ENCODE peak calls at places on chromosomes 3 and 15, in four cellular contexts. F is GM12878, W is K562, L is H1. Y is an unnamed sample.

GRCh38 chr3:46500631-46501377 is 3.0 kb downstream of the RTP3 start:
- DNase-seq in L (peak; percentile 4), W (no peak), F (peak; percentile 38), Y (no peak)

GRCh38 chr3:61821823-61822251 is 260.5 kb downstream of the PTPRG start:
- DNase-seq in W (no peak), L (no peak), F (no peak), Y (no peak)

GRCh38 chr3:45693941-45694521 is 4.8 kb downstream of the SACM1L start:
- DNase-seq in L (no peak), W (peak; percentile 27), F (no peak), Y (no peak)

GRCh38 chr3:141486416-141486734 is 452 bp upstream of the RASA2 start:
- DNase-seq in L (no peak), W (no peak), F (no peak), Y (no peak)

GRCh38 chr15:91032919-91033803 is 10.8 kb upstream of the VPS33B start:
- DNase-seq in L (peak; percentile 94), F (no peak), W (peak; percentile 77), Y (peak; percentile 83)

GRCh38 chr3:73624363-73625123 is at the start of gene PDZRN3:
- DNase-seq in W (no peak), F (no peak), L (peak; percentile 86), Y (no peak)

GRCh38 chr3:140176526-140176925 is 241.5 kb downstream of the CLSTN2 start:
- DNase-seq in F (no peak), L (no peak), W (no peak), Y (no peak)

GRCh38 chr15:38536201-38536676 is 28.4 kb downstream of the RASGRP1 start:
- DNase-seq in F (no peak), W (no peak), L (no peak), Y (no peak)

GRCh38 chr3:65412591-65412990 is 626.1 kb downstream of the MAGI1 start:
- DNase-seq in L (no peak), F (no peak), W (no peak), Y (no peak)

GRCh38 chr15:74635228-74635627 is 19.6 kb downstream of the CLK3 start:
- DNase-seq in W (peak; percentile 77), L (peak; percentile 84), F (no peak), Y (no peak)

GRCh38 chr15:79644091-79644490 is 212.0 kb downstream of the MINAR1 start:
- DNase-seq in F (no peak), W (no peak), L (no peak), Y (no peak)

GRCh38 chr15:74200394-74200793 is 2.2 kb downstream of the STRA6 start:
- DNase-seq in L (no peak), W (no peak), F (no peak), Y (peak; percentile 43)

GRCh38 chr3:115525726-115526125 is 97.6 kb upstream of the GAP43 start:
- DNase-seq in L (no peak), F (no peak), W (no peak), Y (no peak)

DNA sequence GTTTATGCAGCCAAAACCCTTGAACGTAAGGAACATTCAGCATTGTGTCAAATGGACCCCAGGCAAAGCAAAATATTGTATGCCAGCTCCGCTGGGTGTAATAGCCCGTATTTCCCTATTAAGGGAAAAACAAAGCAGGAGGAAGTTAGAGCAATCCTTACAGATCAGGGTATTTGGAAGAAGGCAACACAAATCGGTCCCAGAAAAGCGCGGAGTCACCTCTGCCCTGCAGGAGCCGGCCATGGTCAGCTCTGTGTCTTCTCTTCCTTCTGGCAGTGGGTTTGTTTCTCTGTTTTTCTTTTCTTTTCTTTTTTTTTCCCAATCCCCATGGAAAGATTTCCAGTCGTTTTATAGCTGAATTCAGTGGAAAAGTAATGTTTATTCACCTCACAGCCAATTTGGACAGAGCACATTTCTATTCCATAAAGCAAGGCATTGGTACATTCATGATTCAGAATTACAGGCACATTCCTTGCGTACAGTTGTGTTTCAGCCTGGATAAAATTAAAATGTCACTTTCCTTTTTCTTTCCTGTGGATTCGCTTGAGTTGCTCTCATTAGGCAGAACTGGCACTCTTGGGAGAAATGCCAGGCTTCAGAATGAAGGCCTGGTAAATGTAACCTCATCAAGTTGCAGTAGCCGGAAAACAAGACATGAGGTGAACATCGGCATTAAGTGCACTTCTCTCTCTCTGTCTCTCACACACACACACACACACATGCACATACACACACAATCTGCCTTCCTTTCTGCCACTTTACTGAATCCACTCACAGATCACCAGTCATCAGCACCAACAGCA is 204.5 kb upstream of the UBE2E1 start:
- DNase-seq in W (no peak), F (no peak), L (no peak), Y (no peak)
- TF ChIP-seq EGR1 in W (no peak), F (no peak), L (no peak), Y (no peak)

GRCh38 chr3:58609990-58610389 is 32.8 kb upstream of the FAM107A start:
- DNase-seq in W (no peak), F (peak; percentile 16), L (no peak), Y (no peak)

GRCh38 chr3:58608648-58609047 is 31.5 kb upstream of the FAM107A start:
- DNase-seq in L (no peak), F (no peak), W (no peak), Y (no peak)

GRCh38 chr3:58617338-58617761 is 40.2 kb upstream of the FAM107A start:
- DNase-seq in W (no peak), F (no peak), L (no peak), Y (no peak)

GRCh38 chr3:58613236-58614132 is 36.3 kb upstream of the FAM107A start:
- DNase-seq in F (no peak), W (no peak), L (no peak), Y (no peak)

DNA sequence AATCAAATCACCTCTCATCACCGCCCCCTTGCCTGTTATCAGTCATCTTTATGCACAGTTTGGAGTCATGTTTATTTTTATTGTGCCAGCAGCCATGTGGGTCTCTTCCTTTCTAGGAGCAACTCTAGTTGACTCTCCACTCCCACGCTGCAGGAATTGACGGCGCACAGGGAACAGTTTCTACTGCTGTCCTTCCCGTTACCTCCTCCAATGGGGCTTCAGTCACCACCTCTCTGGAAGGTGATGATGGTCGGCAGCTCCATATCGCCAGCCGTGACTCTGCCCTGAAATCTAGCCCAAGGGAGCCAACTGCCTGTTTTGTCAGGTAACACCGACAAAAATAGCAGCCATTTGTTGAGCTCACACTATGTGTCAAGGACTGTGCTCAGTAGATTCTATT is 35.6 kb upstream of the FAM107A start:
- DNase-seq in W (no peak), L (no peak), F (no peak), Y (no peak)
- TF ChIP-seq POLR2A in W (no peak), L (no peak), F (no peak), Y (no peak)

GRCh38 chr3:114496466-114496865 is 202.6 kb downstream of the TIGIT start:
- DNase-seq in F (no peak), W (no peak), L (no peak), Y (no peak)
- H3K4me1 ChIP-seq in F (peaks cover 6% of the 10 kb centered on the region), W (peaks cover 2% of the 10 kb centered on the region), L (no peaks in the 10 kb centered on the region), Y (peaks cover 67% of the 10 kb centered on the region)

GRCh38 chr15:28269097-28269496 is 52.9 kb downstream of the HERC2 start:
- DNase-seq in F (no peak), L (no peak), W (no peak), Y (no peak)
- TF ChIP-seq EGR1 in F (no peak), L (no peak), W (no peak), Y (no peak)

GRCh38 chr3:169327969-169328368 is 335.5 kb downstream of the MECOM start:
- DNase-seq in F (no peak), W (no peak), L (no peak), Y (no peak)
- TF ChIP-seq POLR2A in F (no peak), W (no peak), L (no peak), Y (no peak)